ENCODE peak calls at places on chromosomes 16 and 17, in five cellular contexts. F, G, V, C and I are unnamed samples.

GRCh38 chr16:71357681-71358080 is 842 bp upstream of the CALB2 start:
- DNase-seq in C (no peak), F (no peak), G (no peak), V (no peak), I (no peak)

GRCh38 chr17:70588003-70588402 is 418.7 kb downstream of the KCNJ2 start:
- DNase-seq in V (no peak), C (no peak), G (no peak), F (no peak), I (no peak)

GRCh38 chr17:13420294-13421277 is 181.1 kb downstream of the HS3ST3A1 start:
- DNase-seq in F (peak), C (peak), G (no peak), V (no peak), I (peak)

GRCh38 chr17:75877752-75878173 is 618 bp downstream of the TRIM47 start:
- DNase-seq in V (peak), G (peak), F (peak), C (peak), I (peak)

GRCh38 chr17:14033166-14033565 is 36.1 kb upstream of the COX10 start:
- DNase-seq in V (no peak), G (no peak), F (no peak), C (no peak), I (no peak)

GRCh38 chr17:9401434-9401833 is 174.2 kb downstream of the STX8 start:
- DNase-seq in G (no peak), F (peak), C (no peak), V (no peak), I (peak)

GRCh38 chr17:82257473-82257872 is 16.0 kb downstream of the CSNK1D start:
- DNase-seq in F (no peak), V (peak), C (no peak), G (no peak), I (no peak)

GRCh38 chr16:50309527-50310307 is 43.4 kb downstream of the ADCY7 start:
- DNase-seq in G (no peak), C (no peak), F (no peak), V (no peak), I (no peak)

GRCh38 chr17:56985371-56986162 is 7.6 kb downstream of the SCPEP1 start:
- DNase-seq in G (no peak), F (no peak), V (no peak), C (no peak), I (no peak)

GRCh38 chr17:29347831-29348281 is 42.3 kb upstream of the TAOK1 start:
- DNase-seq in C (peak), G (no peak), F (peak), V (no peak), I (peak)

GRCh38 chr16:3587547-3588110 is 10.4 kb upstream of the NLRC3 start:
- DNase-seq in V (no peak), C (no peak), F (no peak), G (no peak), I (no peak)

GRCh38 chr17:72030067-72030899 is 90.5 kb upstream of the SOX9 start:
- DNase-seq in F (peak), G (peak), V (peak), C (peak), I (peak)

GRCh38 chr17:61837175-61838051 is 25.9 kb downstream of the BRIP1 start:
- DNase-seq in V (peak), C (peak), F (peak), G (peak), I (peak)

GRCh38 chr17:61486135-61487120 is 34.2 kb downstream of the TBX4 start:
- DNase-seq in F (no peak), G (no peak), C (peak), V (no peak), I (no peak)

GRCh38 chr17:76864024-76864423 is 4.2 kb upstream of the MGAT5B start:
- DNase-seq in V (no peak), F (no peak), C (no peak), G (no peak), I (no peak)

GRCh38 chr17:49021095-49021767 is 24.0 kb downstream of the IGF2BP1 start:
- DNase-seq in G (no peak), C (peak), F (peak), V (no peak), I (peak)

GRCh38 chr17:75683467-75684041 is 16.4 kb downstream of the SAP30BP start:
- DNase-seq in G (no peak), V (no peak), F (peak), C (peak), I (peak)

GRCh38 chr17:17700251-17700969 is 19.2 kb downstream of the RAI1 start:
- DNase-seq in C (no peak), G (no peak), V (no peak), F (no peak), I (no peak)

GRCh38 chr17:83103200-83103937 is 24.0 kb downstream of the METRNL start:
- DNase-seq in V (no peak), C (peak), G (no peak), F (peak), I (peak)

GRCh38 chr16:50302472-50303005 is 36.2 kb downstream of the ADCY7 start:
- DNase-seq in F (no peak), G (peak), C (no peak), V (no peak), I (no peak)

GRCh38 chr16:69513180-69513966 is 52.4 kb upstream of the NFAT5 start:
- DNase-seq in V (no peak), C (no peak), F (peak), G (no peak), I (peak)

GRCh38 chr17:62902573-62903229 is 63.3 kb upstream of the TANC2 start:
- DNase-seq in C (no peak), G (no peak), F (no peak), V (no peak), I (no peak)

GRCh38 chr17:49365667-49366066 is 3.6 kb upstream of the ZNF652 start:
- DNase-seq in C (no peak), V (peak), F (no peak), G (no peak), I (peak)

GRCh38 chr16:84169765-84170310 is 17.0 kb downstream of the TAF1C start:
- DNase-seq in F (no peak), G (no peak), V (no peak), C (no peak), I (no peak)

GRCh38 chr17:12730931-12731521 is 58.3 kb upstream of the ARHGAP44 start:
- DNase-seq in F (no peak), V (no peak), C (peak), G (peak), I (peak)

GRCh38 chr16:66588981-66589713 is 9.9 kb downstream of the CMTM2 start:
- DNase-seq in V (peak), C (peak), G (no peak), F (no peak), I (no peak)
- TF ChIP-seq CTCF in V (peak), C (peak), G (peak), F (peak), I (peak)

GRCh38 chr16:87212026-87212425 is 105.2 kb downstream of the C16orf95 start:
- DNase-seq in V (no peak), G (no peak), F (peak), C (no peak), I (peak)
- H3K4me3 ChIP-seq in V (no peak), G (no peak), F (no peak), C (no peak), I (no peak)

GRCh38 chr17:781920-782731 is at the start of the genes GLOD4 and MRM3:
- DNase-seq in F (peak), G (peak), V (peak), C (peak), I (peak)
- TF ChIP-seq CTCF in F (no peak), G (no peak), V (no peak), C (peak), I (no peak)

GRCh38 chr16:53132406-53132805 is 77.6 kb downstream of the CHD9 start:
- DNase-seq in F (no peak), C (no peak), V (no peak), G (no peak), I (peak)
- H3K4me3 ChIP-seq in F (peak), C (peak), V (no peak), G (peak), I (peak)

GRCh38 chr16:21284414-21284813 is 6.3 kb upstream of the CRYM start:
- DNase-seq in F (no peak), C (no peak), G (no peak), V (no peak), I (no peak)

GRCh38 chr16:21281698-21282389 is 3.8 kb upstream of the CRYM start:
- DNase-seq in C (no peak), V (no peak), G (no peak), F (no peak), I (no peak)

GRCh38 chr16:21279501-21279900 is 1.4 kb upstream of the CRYM start:
- DNase-seq in G (no peak), C (peak), V (no peak), F (no peak), I (no peak)

GRCh38 chr16:21277927-21278706 is at the start of gene CRYM:
- DNase-seq in F (no peak), G (peak), V (peak), C (peak), I (no peak)

DNA sequence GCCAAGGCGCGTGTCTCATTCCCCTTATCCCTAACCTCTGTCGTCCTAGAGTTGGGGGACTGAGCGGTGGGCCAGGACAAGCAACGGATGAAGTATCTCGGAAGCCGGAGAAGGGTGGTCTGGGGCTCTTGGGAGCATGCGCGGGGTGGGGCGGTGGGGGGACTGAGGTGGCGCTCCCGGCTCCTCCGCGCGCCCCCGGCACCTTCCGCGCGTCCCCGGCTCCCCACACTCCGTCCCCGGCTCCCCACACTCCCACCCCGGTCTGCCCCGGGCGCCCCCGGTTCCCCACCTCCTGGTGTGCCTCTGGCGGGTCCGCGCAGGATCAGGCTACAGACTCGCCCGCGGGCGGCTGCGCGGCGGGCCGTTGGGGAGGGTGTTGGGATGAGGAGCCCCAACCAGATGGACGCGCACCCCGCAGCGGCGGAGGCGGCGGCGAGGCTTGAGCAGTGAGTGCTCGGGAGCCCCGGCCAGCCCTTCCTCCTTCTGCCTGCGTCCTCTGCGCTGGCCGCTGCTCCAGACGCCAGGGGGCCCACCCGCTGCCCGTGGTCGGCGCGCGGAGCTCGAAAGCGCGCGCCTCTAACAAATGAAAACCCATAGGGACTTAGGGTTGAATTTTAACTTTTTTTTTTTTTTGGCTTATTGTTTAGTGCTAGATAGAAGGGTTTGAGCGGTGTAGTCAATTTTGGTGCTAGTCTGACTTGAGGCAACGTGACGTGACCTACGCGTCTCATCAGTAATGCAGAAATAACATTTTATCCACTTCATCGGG is 5.6 kb upstream of the CRYM start:
- DNase-seq in V (no peak), F (peak), C (peak), G (peak), I (no peak)
- TF ChIP-seq CTCF in V (no peak), F (peak), C (peak), G (peak), I (peak)

GRCh38 chr16:64893386-64893785 is 228.5 kb downstream of the CDH11 start:
- DNase-seq in V (no peak), G (no peak), F (no peak), C (no peak), I (peak)
- H3K4me3 ChIP-seq in V (no peak), G (no peak), F (peak), C (peak), I (peak)

GRCh38 chr16:13873835-13874438 is 46.0 kb upstream of the ERCC4 start:
- DNase-seq in G (no peak), F (no peak), C (peak), V (no peak), I (peak)
- TF ChIP-seq CTCF in G (peak), F (no peak), C (peak), V (no peak), I (peak)

GRCh38 chr17:37719866-37720265 is 25.0 kb downstream of the HNF1B start:
- DNase-seq in V (no peak), F (no peak), G (no peak), C (no peak), I (no peak)

GRCh38 chr17:37714897-37715296 is 30.0 kb downstream of the HNF1B start:
- DNase-seq in C (no peak), F (no peak), V (no peak), G (no peak), I (no peak)

GRCh38 chr17:37718383-37719048 is 26.3 kb downstream of the HNF1B start:
- DNase-seq in V (no peak), C (no peak), G (no peak), F (no peak), I (no peak)

GRCh38 chr17:37720989-37721388 is 23.9 kb downstream of the HNF1B start:
- DNase-seq in F (no peak), G (no peak), V (no peak), C (no peak), I (no peak)

GRCh38 chr17:37717627-37718382 is 27.1 kb downstream of the HNF1B start:
- DNase-seq in V (no peak), F (no peak), G (no peak), C (peak), I (peak)
- H3K4me3 ChIP-seq in V (no peak), F (no peak), G (no peak), C (no peak), I (no peak)

GRCh38 chr16:20878682-20879147 is 21.4 kb downstream of the DCUN1D3 start:
- DNase-seq in C (no peak), V (no peak), G (no peak), F (no peak), I (no peak)
- TF ChIP-seq CTCF in C (no peak), V (no peak), G (no peak), F (no peak), I (no peak)